ENCODE peak calls at places on chromosomes 11 and 22, in seven cellular contexts. V is right lobe of liver, R is uterus, O is body of pancreas, T is suprapubic skin, H is Peyer's patch, B is stomach. W is an unnamed sample.

GRCh38 chr11:23723861-23724260 is 773.0 kb upstream of the LUZP2 start:
- DNase-seq in O (no peak), R (no peak), T (no peak), V (no peak), H (no peak), B (no peak), W (no peak)

GRCh38 chr11:111913997-111914396 is 1.5 kb downstream of the HSPB2 start:
- DNase-seq in H (no peak), O (no peak), R (peak), B (no peak), V (no peak), T (no peak), W (peak)

GRCh38 chr11:61927501-61927900 is 10.1 kb upstream of the RAB3IL1 start:
- DNase-seq in B (no peak), R (no peak), O (no peak), H (no peak), V (no peak), T (no peak), W (no peak)

GRCh38 chr22:43446881-43447280 is 35.1 kb downstream of the MPPED1 start:
- DNase-seq in R (peak), B (peak), O (no peak), T (no peak), V (no peak), H (no peak), W (no peak)

GRCh38 chr22:47203554-47203991 is 441.1 kb downstream of the TBC1D22A start:
- DNase-seq in H (peak), B (peak), V (peak), O (peak), R (no peak), T (peak), W (peak)

GRCh38 chr11:121091492-121092179 is 9.4 kb upstream of the TECTA start:
- DNase-seq in B (no peak), O (no peak), V (peak), H (no peak), R (no peak), T (no peak), W (no peak)

GRCh38 chr22:43273902-43274484 is 69.2 kb downstream of the SCUBE1 start:
- DNase-seq in R (peak), O (peak), V (peak), H (no peak), T (no peak), B (peak), W (no peak)

GRCh38 chr22:22092974-22093373 is 110.4 kb upstream of the TOP3B start:
- DNase-seq in V (no peak), H (no peak), R (no peak), T (no peak), O (no peak), B (no peak), W (no peak)

GRCh38 chr11:57434640-57435546 is 8.0 kb upstream of the SLC43A3 start:
- DNase-seq in T (no peak), O (no peak), H (no peak), B (no peak), V (peak), R (no peak), W (no peak)

GRCh38 chr11:19367051-19367709 is 126.4 kb upstream of the E2F8 start:
- DNase-seq in T (no peak), B (no peak), H (no peak), V (no peak), R (no peak), O (no peak), W (no peak)

GRCh38 chr22:41915035-41915782 is at the start of gene SHISA8:
- DNase-seq in V (no peak), B (peak), H (peak), T (no peak), R (peak), O (peak), W (no peak)

GRCh38 chr11:102599642-102600261 is 25.4 kb downstream of the MMP20 start:
- DNase-seq in R (no peak), H (no peak), B (no peak), T (no peak), O (no peak), V (no peak), W (no peak)

GRCh38 chr22:17633217-17633997 is 4.9 kb upstream of the ATP6V1E1 start:
- DNase-seq in O (no peak), V (no peak), H (no peak), R (no peak), T (no peak), B (no peak), W (no peak)

GRCh38 chr11:31340903-31341572 is 28.5 kb downstream of the DCDC1 start:
- DNase-seq in R (no peak), O (peak), B (no peak), T (no peak), H (no peak), V (no peak), W (no peak)

GRCh38 chr11:117837791-117838190 is 13.2 kb upstream of the FXYD2 start:
- DNase-seq in V (peak), T (peak), O (no peak), R (no peak), H (no peak), B (no peak), W (peak)

GRCh38 chr11:57359896-57360690 is 20.9 kb downstream of the PRG3 start:
- DNase-seq in O (peak), H (no peak), V (no peak), R (no peak), B (no peak), T (no peak), W (no peak)

GRCh38 chr22:45531441-45531840 is 28.8 kb downstream of the FBLN1 start:
- DNase-seq in V (no peak), T (no peak), O (no peak), H (no peak), B (no peak), R (no peak), W (no peak)

GRCh38 chr11:78926633-78927347 is 352.1 kb upstream of the NARS2 start:
- DNase-seq in O (no peak), R (no peak), H (no peak), V (no peak), B (no peak), T (no peak), W (no peak)

GRCh38 chr11:102244681-102245409 is 72.4 kb upstream of the BIRC3 start:
- DNase-seq in T (no peak), B (no peak), H (no peak), V (no peak), O (no peak), R (no peak), W (no peak)

GRCh38 chr11:123460006-123460700 is 30.1 kb downstream of the GRAMD1B start:
- DNase-seq in H (no peak), R (no peak), B (no peak), T (no peak), O (no peak), V (no peak), W (no peak)

GRCh38 chr11:65528819-65529350 is 4.0 kb downstream of the SCYL1 start:
- DNase-seq in V (no peak), B (no peak), T (no peak), H (no peak), O (no peak), R (no peak), W (no peak)

GRCh38 chr22:35258144-35258988 is 1.1 kb downstream of the HMGXB4 start:
- DNase-seq in O (no peak), H (peak), V (no peak), T (no peak), R (no peak), B (no peak), W (no peak)

GRCh38 chr11:125262825-125263218 is 98.3 kb downstream of the PKNOX2 start:
- DNase-seq in B (no peak), V (no peak), T (no peak), R (no peak), O (no peak), H (no peak), W (no peak)

DNA sequence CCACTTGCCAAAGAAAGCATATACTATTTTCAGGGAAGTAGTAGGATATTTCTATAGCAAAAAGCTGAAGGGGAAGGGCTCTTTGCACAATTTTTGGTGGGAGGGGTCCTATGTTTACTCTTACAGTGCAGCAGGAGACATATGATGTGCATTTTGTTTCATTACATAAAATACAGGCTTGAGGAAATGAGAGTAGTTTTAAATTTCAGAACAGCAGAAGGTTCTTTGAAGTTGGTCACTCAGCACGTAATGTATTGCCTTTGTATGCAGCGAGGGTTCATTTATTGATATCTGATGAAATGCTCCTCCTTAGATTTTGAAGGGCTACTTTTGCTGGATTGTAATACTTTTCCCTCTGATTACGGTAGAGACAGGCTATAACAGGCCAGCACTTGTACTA is 3.1 kb upstream of the PIK3IP1 start:
- DNase-seq in V (no peak), B (no peak), T (no peak), R (no peak), H (no peak), O (no peak), W (no peak)
- H3K4me3 ChIP-seq in V (no peak), B (no peak), T (no peak), R (no peak), H (no peak), O (no peak), W (no peak)

DNA sequence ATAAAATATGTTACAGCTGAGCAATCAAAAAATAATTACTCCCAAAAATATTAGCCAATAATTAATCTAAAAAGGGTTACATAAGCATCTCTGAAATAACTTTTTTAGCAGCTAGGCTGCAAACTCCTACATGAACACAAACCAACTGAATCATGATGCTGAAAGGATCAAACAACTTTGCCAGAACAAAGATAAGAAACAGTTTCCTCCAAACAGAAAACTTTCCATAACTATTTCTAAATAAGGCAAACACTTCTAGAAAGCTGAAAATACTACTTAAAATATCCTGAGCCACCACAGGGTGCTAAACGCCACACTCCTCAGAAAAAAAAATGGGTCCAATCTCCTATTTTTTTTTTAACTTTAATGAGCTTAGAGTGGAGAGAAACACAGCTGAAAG is 68.6 kb upstream of the ARHGAP32 start:
- DNase-seq in O (no peak), V (no peak), B (no peak), R (no peak), H (no peak), T (no peak), W (no peak)
- TF ChIP-seq POLR2A in O (no peak), V (no peak), B (no peak), R (no peak), H (no peak), T (no peak), W (no peak)

GRCh38 chr11:11230802-11231562 is 122.1 kb downstream of the CSNK2A3 start:
- DNase-seq in T (no peak), B (no peak), V (no peak), H (no peak), R (no peak), O (no peak), W (no peak)
- TF ChIP-seq CTCF in T (peak), B (no peak), V (peak), H (no peak), R (no peak), O (no peak), W (peak)

DNA sequence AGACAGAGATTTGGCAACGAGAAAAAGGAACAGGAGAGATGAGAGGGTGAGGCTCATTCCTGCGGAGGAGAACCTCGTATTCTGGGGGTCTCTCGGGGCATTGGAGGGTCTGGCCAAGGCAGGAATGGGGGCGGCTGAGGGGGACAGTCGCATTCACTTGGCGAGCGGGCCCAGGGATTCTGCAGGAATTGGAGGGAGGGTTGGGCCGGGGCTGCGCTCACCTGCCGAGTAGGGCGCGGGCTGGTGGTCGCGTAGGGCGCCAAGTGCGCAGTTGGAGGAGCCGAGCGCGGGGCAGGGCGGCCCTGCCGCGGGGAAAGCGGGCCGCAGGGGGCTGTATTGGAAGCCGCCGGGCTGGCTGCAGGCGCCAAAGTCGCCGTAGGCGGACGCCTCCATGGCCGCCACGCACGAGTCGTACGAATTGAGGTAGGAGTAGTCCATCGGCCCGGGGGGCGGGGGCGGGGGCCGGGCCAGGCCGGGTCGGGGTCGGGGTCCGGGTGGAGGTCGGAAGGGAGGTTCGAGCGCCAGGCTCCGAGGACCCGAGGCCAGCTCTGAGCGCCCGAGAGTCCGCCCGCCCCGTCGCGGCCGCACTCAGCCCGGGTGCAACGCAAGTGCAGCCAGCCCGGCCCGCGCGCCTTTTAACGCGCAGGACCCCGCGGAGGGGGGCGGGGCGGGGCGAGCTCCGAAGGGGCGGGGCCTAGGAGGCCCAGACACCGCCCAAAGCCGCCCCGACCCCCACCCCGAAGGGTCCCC is at the start of gene PHOX2A:
- DNase-seq in B (no peak), R (no peak), O (no peak), T (no peak), V (no peak), H (no peak), W (no peak)
- H3K4me3 ChIP-seq in B (peak), R (no peak), O (no peak), T (peak), V (no peak), H (peak), W (peak)

DNA sequence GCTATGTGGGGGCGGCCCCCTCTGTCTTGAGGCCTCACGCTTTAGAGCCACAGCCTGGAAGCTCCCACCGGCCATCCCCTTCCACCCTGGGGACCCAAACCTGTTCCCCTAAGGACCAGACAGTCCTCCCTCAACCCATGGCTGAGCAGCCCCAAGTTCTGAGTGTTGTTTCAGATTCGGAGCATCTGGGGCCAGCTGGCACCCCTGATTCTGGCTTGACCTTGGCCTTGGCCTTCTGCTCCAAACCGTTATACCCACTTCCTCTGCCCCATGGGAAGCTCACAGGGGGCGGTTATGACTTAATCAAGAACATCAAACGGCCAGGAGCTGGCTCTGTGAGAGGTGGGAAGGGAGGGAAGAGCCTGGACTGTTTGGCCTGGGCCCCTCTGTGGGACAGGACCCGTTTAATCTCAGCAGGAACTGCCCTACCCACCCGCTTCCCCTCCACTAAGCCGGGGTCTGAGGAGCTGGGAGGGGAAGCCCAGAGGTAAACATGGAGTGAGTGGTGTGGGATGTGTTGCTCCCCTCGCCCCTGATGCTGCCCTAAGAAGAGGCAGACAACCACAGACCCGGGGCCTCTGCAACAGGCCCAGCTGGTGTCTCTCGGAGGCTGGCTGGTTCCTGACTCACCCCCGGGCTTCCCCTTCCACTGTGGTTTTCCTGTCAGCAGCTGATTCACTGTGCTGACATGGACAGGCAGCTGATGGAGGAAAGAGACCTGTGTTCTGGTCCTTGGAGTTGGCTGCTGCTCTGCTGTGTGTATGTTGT is 3.4 kb downstream of the CD82 start:
- DNase-seq in B (peak), R (peak), T (no peak), O (no peak), H (peak), V (peak), W (peak)
- TF ChIP-seq POLR2A in B (no peak), R (no peak), T (no peak), O (peak), H (no peak), V (no peak), W (no peak)

GRCh38 chr11:14251754-14252153 is 107.2 kb downstream of the RRAS2 start:
- DNase-seq in O (no peak), T (no peak), R (no peak), B (no peak), H (no peak), V (no peak), W (no peak)

GRCh38 chr11:14244926-14245325 is 114.1 kb downstream of the RRAS2 start:
- DNase-seq in R (no peak), B (no peak), H (no peak), O (no peak), V (no peak), T (peak), W (no peak)

GRCh38 chr11:14249121-14249963 is 109.6 kb downstream of the RRAS2 start:
- DNase-seq in O (peak), B (peak), T (no peak), V (peak), H (peak), R (peak), W (peak)

GRCh38 chr11:14253437-14253836 is 105.5 kb downstream of the RRAS2 start:
- DNase-seq in T (no peak), R (no peak), O (no peak), V (no peak), B (no peak), H (no peak), W (no peak)

GRCh38 chr11:14248577-14248976 is 110.4 kb downstream of the RRAS2 start:
- DNase-seq in O (no peak), H (peak), B (no peak), V (no peak), T (no peak), R (no peak), W (no peak)
- TF ChIP-seq CTCF in O (no peak), H (no peak), B (no peak), V (no peak), T (no peak), R (no peak), W (no peak)

GRCh38 chr11:205221-206001 is 1.8 kb downstream of the BET1L start:
- DNase-seq in V (peak), T (no peak), H (no peak), R (no peak), B (peak), O (peak), W (peak)
- H3K4me3 ChIP-seq in V (no peak), T (peak), H (no peak), R (peak), B (peak), O (no peak), W (no peak)

GRCh38 chr11:76318744-76319384 is 62.1 kb downstream of the THAP12 start:
- DNase-seq in H (peak), V (peak), T (peak), R (peak), B (peak), O (peak), W (peak)
- TF ChIP-seq POLR2A in H (no peak), V (no peak), T (no peak), R (no peak), B (no peak), O (no peak), W (no peak)

W was measured in sigmoid colon.